ENCODE peak calls at places on chromosomes 2 and 18, in four cellular contexts. One of them, this sample, is unnamed.

GRCh38 chr2:240133401-240133800 is 2.7 kb downstream of the COPS9 start:
- DNase-seq in endothelial cell: no peak
- DNase-seq in HCEC 1CT: no peak
- DNase-seq in left ventricle myocardium inferior: no peak
- DNase-seq in this sample: no peak

GRCh38 chr2:12507295-12507694 is 209.4 kb upstream of the TRIB2 start:
- DNase-seq in endothelial cell: no peak
- DNase-seq in HCEC 1CT: peak
- DNase-seq in left ventricle myocardium inferior: no peak
- DNase-seq in this sample: peak

GRCh38 chr2:32135409-32135808 is 30.3 kb upstream of the SLC30A6 start:
- DNase-seq in endothelial cell: no peak
- DNase-seq in HCEC 1CT: peak
- DNase-seq in left ventricle myocardium inferior: no peak
- DNase-seq in this sample: no peak

GRCh38 chr18:36580266-36580665 is 248.5 kb downstream of the TPGS2 start:
- DNase-seq in endothelial cell: no peak
- DNase-seq in HCEC 1CT: peak
- DNase-seq in left ventricle myocardium inferior: peak
- DNase-seq in this sample: no peak

GRCh38 chr2:211722928-211723327 is 815.7 kb downstream of the ERBB4 start:
- DNase-seq in endothelial cell: no peak
- DNase-seq in HCEC 1CT: no peak
- DNase-seq in left ventricle myocardium inferior: no peak
- DNase-seq in this sample: no peak

GRCh38 chr2:210681481-210681880 is 125.1 kb downstream of the CPS1 start:
- DNase-seq in endothelial cell: no peak
- DNase-seq in HCEC 1CT: no peak
- DNase-seq in left ventricle myocardium inferior: no peak
- DNase-seq in this sample: no peak

GRCh38 chr2:205405752-205406151 is 276.5 kb upstream of the NRP2 start:
- DNase-seq in endothelial cell: no peak
- DNase-seq in HCEC 1CT: peak
- DNase-seq in left ventricle myocardium inferior: no peak
- DNase-seq in this sample: no peak

GRCh38 chr18:57768557-57769326 is 34.4 kb downstream of the ATP8B1 start:
- DNase-seq in endothelial cell: no peak
- DNase-seq in HCEC 1CT: peak
- DNase-seq in left ventricle myocardium inferior: no peak
- DNase-seq in this sample: no peak

GRCh38 chr18:28176933-28177827 is at the start of gene CDH2:
- DNase-seq in endothelial cell: peak
- DNase-seq in HCEC 1CT: peak
- DNase-seq in left ventricle myocardium inferior: peak
- DNase-seq in this sample: no peak

GRCh38 chr2:241314181-241314932 is 1.1 kb downstream of the HDLBP start:
- DNase-seq in endothelial cell: no peak
- DNase-seq in HCEC 1CT: peak
- DNase-seq in left ventricle myocardium inferior: no peak
- DNase-seq in this sample: no peak

GRCh38 chr18:49206717-49207116 is 253.7 kb downstream of the DYM start:
- DNase-seq in endothelial cell: no peak
- DNase-seq in HCEC 1CT: peak
- DNase-seq in left ventricle myocardium inferior: no peak
- DNase-seq in this sample: no peak

GRCh38 chr2:239322414-239323086 is 78.3 kb downstream of the HDAC4 start:
- DNase-seq in endothelial cell: no peak
- DNase-seq in HCEC 1CT: no peak
- DNase-seq in left ventricle myocardium inferior: no peak
- DNase-seq in this sample: no peak

GRCh38 chr18:75544496-75544895 is 117.0 kb upstream of the SMIM21 start:
- DNase-seq in endothelial cell: no peak
- DNase-seq in HCEC 1CT: no peak
- DNase-seq in left ventricle myocardium inferior: no peak
- DNase-seq in this sample: no peak

GRCh38 chr2:239930871-239931771 is 94.0 kb downstream of the NDUFA10 start:
- DNase-seq in endothelial cell: no peak
- DNase-seq in HCEC 1CT: no peak
- DNase-seq in left ventricle myocardium inferior: no peak
- DNase-seq in this sample: no peak

GRCh38 chr2:70525032-70525431 is 28.6 kb downstream of the TGFA start:
- DNase-seq in endothelial cell: no peak
- DNase-seq in HCEC 1CT: no peak
- DNase-seq in left ventricle myocardium inferior: no peak
- DNase-seq in this sample: no peak

GRCh38 chr18:31931886-31932240 is 11.1 kb downstream of the TRAPPC8 start:
- DNase-seq in endothelial cell: no peak
- DNase-seq in HCEC 1CT: no peak
- DNase-seq in left ventricle myocardium inferior: no peak
- DNase-seq in this sample: no peak

GRCh38 chr2:148829618-148830017 is 45.4 kb upstream of the KIF5C start:
- DNase-seq in endothelial cell: no peak
- DNase-seq in HCEC 1CT: no peak
- DNase-seq in left ventricle myocardium inferior: no peak
- DNase-seq in this sample: no peak

This sample was measured in activated CD4-positive, CD25-positive, alpha-beta regulatory T cell.